ENCODE peak calls at places on chromosome 14, in six cellular contexts. J is testis, O is hepatocyte, F is RWPE2, E is colonic mucosa, K is uterus. C is an unnamed sample.

GRCh38 chr14:93984070-93984469 is 7.7 kb upstream of the ASB2 start:
- DNase-seq in J (no peak), O (no peak), F (no peak), E (no peak), K (no peak), C (no peak)

GRCh38 chr14:100108042-100108825 is 43.0 kb downstream of the EVL start:
- DNase-seq in J (peak), O (peak), F (peak), E (peak), K (peak), C (peak)

GRCh38 chr14:75803768-75804167 is 142.7 kb downstream of the TTLL5 start:
- DNase-seq in J (peak), O (peak), F (no peak), E (no peak), K (no peak), C (no peak)

GRCh38 chr14:20415723-20416622 is 2.7 kb upstream of the TEP1 start:
- DNase-seq in J (peak), O (peak), F (no peak), E (peak), K (no peak), C (no peak)

GRCh38 chr14:77006127-77006526 is 22.4 kb downstream of the IRF2BPL start:
- DNase-seq in J (no peak), O (peak), F (no peak), E (no peak), K (no peak), C (no peak)

GRCh38 chr14:52219488-52220084 is 47.9 kb upstream of the PTGDR start:
- DNase-seq in J (no peak), O (no peak), F (no peak), E (no peak), K (no peak), C (no peak)

GRCh38 chr14:81401420-81402122 is 1.4 kb upstream of the STON2 start:
- DNase-seq in J (no peak), O (no peak), F (no peak), E (no peak), K (no peak), C (no peak)

GRCh38 chr14:31895206-31895605 is 181.9 kb upstream of the ARHGAP5 start:
- DNase-seq in J (no peak), O (peak), F (no peak), E (no peak), K (no peak), C (no peak)

GRCh38 chr14:88045705-88046104 is 40.8 kb downstream of the GPR65 start:
- DNase-seq in J (no peak), O (no peak), F (no peak), E (no peak), K (no peak), C (no peak)

GRCh38 chr14:33842299-33842698 is 108.6 kb downstream of the EGLN3 start:
- DNase-seq in J (no peak), O (peak), F (peak), E (no peak), K (no peak), C (no peak)

GRCh38 chr14:58878740-58879139 is 241.0 kb downstream of the DACT1 start:
- DNase-seq in J (no peak), O (no peak), F (no peak), E (no peak), K (no peak), C (no peak)

GRCh38 chr14:102540310-102541028 is 30.9 kb upstream of the ANKRD9 start:
- DNase-seq in J (no peak), O (peak), F (no peak), E (no peak), K (no peak), C (peak)

GRCh38 chr14:24315807-24316596 is 4.7 kb downstream of the LTB4R start:
- DNase-seq in J (peak), O (no peak), F (peak), E (peak), K (peak), C (no peak)
- TF ChIP-seq CTCF in J (no peak), O (no peak), F (no peak), E (peak), K (peak), C (no peak)

DNA sequence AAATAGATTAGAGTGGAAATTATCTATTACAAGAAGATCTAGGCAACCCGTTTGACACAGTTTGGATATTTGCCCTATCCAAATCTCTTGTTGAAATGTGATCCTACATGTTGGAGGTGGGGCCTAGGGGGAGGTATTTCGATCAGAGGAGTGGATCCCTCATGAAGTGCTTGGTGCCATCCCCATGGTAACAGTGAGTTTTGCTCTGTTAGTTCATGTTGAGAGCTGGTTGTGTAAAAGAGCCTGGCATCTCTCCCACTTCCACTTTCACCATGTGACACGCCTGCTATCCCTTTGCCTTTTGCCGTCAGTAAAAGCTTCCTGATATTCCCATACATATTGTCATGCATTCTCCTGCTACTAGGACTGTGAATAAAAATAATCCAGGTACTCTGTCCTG is 66.4 kb upstream of the FLRT2 start:
- DNase-seq in J (no peak), O (no peak), F (no peak), E (no peak), K (no peak), C (no peak)
- TF ChIP-seq CTCF in J (no peak), O (no peak), F (no peak), E (no peak), K (no peak), C (no peak)

GRCh38 chr14:45664668-45665356 is 411.8 kb upstream of the MIS18BP1 start:
- DNase-seq in J (no peak), O (no peak), F (no peak), E (no peak), K (no peak), C (no peak)
- TF ChIP-seq CTCF in J (peak), O (no peak), F (peak), E (no peak), K (no peak), C (peak)

DNA sequence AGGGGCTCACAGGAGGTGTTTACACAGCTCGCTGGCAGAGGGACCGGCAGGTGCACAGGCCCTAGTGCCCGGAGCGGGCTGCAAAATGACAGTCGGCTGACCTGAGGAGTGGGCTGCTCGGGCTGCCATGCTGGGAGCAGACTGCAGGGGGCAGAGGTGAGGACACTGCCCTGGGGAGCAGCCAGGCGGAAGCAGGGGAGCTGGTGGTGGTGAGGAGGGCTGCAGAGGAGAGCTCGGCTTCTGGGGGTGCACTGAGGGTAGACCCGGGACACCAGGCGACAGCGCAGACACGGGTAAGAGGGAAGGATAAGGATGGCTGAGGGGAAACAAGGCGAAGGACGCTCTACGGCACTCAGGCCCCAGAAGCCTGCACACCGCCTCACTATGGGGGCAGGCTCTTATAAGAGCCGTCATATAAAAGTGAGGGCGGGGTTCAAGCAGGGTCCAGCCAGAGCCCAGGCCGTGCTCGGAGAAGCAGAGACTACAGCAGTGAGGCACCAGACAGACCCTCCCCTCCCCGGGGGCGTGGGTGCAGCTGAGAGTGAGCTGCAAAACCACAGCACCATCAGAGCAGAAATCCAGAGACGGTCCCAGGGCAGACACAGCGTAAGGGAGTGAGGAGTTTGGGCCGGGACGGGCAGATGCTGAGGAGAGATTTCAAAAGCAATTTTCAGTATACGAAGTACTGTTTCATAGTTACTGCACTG is 62.5 kb downstream of the CCDC88C start:
- DNase-seq in J (no peak), O (no peak), F (no peak), E (peak), K (no peak), C (no peak)
- TF ChIP-seq CTCF in J (no peak), O (peak), F (no peak), E (peak), K (no peak), C (no peak)